ENCODE peak calls at places on chromosomes 6 and 20, in five cellular contexts. E is SK-N-SH, J is transverse colon, N is esophagus muscularis mucosa, I is sigmoid colon. U is an unnamed sample. For H3K27me3, the result is how much of the 10 kb centered on the place peaks cover.

GRCh38 chr6:136784910-136785746 is 7.1 kb downstream of the MAP3K5 start:
- DNase-seq in N (no peak), I (peak), J (peak), E (no peak), U (peak)

GRCh38 chr6:129281173-129281796 is 398.3 kb downstream of the LAMA2 start:
- DNase-seq in I (no peak), E (no peak), N (no peak), J (no peak), U (no peak)

GRCh38 chr6:79671605-79672266 is 40.6 kb downstream of the SH3BGRL2 start:
- DNase-seq in E (no peak), N (no peak), J (peak), I (peak), U (peak)

GRCh38 chr6:135202821-135203220 is 21.7 kb downstream of the MYB start:
- DNase-seq in J (no peak), I (no peak), E (no peak), N (no peak), U (no peak)

GRCh38 chr20:59351148-59352040 is 51.0 kb downstream of the EDN3 start:
- DNase-seq in J (peak), N (no peak), I (no peak), E (no peak), U (no peak)

GRCh38 chr20:50788868-50789125 is 6.1 kb upstream of the BCAS4 start:
- DNase-seq in I (peak), J (no peak), E (no peak), N (no peak), U (no peak)

GRCh38 chr6:81003156-81003555 is 749.3 kb downstream of the TENT5A start:
- DNase-seq in I (no peak), J (no peak), N (no peak), E (no peak), U (no peak)

GRCh38 chr20:2398453-2398852 is 17.8 kb downstream of the TGM6 start:
- DNase-seq in J (no peak), I (no peak), N (no peak), E (no peak), U (no peak)

GRCh38 chr6:116948535-116949304 is 71.7 kb downstream of the RFX6 start:
- DNase-seq in E (no peak), J (no peak), N (no peak), I (no peak), U (no peak)

GRCh38 chr6:119791746-119792145 is 442.2 kb upstream of the MAN1A1 start:
- DNase-seq in E (no peak), J (no peak), N (no peak), I (no peak), U (no peak)

GRCh38 chr6:170485159-170485558 is 67.9 kb downstream of the PSMB1 start:
- DNase-seq in E (no peak), N (no peak), J (no peak), I (no peak), U (no peak)

GRCh38 chr20:40494238-40494637 is 194.8 kb downstream of the MAFB start:
- DNase-seq in E (no peak), J (peak), I (peak), N (no peak), U (peak)

GRCh38 chr6:127539292-127539691 is 20.2 kb upstream of the MTCL3 start:
- DNase-seq in E (peak), I (no peak), J (no peak), N (no peak), U (no peak)

GRCh38 chr20:61874421-61875068 is 191.1 kb downstream of the TAF4 start:
- DNase-seq in N (no peak), J (no peak), I (no peak), E (no peak), U (no peak)

GRCh38 chr20:59573837-59574236 is 30.5 kb upstream of the PHACTR3 start:
- DNase-seq in I (no peak), J (no peak), E (peak), N (no peak), U (no peak)

GRCh38 chr20:49460916-49461315 is 21.6 kb downstream of the KCNB1 start:
- DNase-seq in J (no peak), E (no peak), N (no peak), I (no peak), U (no peak)

GRCh38 chr6:167996424-167997199 is 859 bp upstream of the KIF25 start:
- DNase-seq in E (peak), I (no peak), J (no peak), N (peak), U (no peak)

GRCh38 chr6:153013438-153013837 is 10.9 kb upstream of the MTRF1L start:
- DNase-seq in I (no peak), N (no peak), E (no peak), J (no peak), U (no peak)

GRCh38 chr6:118896339-118897136 is 2.6 kb downstream of the ASF1A start:
- DNase-seq in J (no peak), I (no peak), E (peak), N (no peak), U (no peak)

GRCh38 chr6:31559958-31560696 is 12.0 kb upstream of the LTA start:
- DNase-seq in I (peak), N (no peak), E (no peak), J (peak), U (no peak)

GRCh38 chr20:35619196-35620095 is 3.8 kb downstream of the SPAG4 start:
- DNase-seq in E (peak), N (peak), J (peak), I (peak), U (peak)
- H3K27me3 ChIP-seq in E (under half), N (under half), J (under half), I (under half), U (under half)

DNA sequence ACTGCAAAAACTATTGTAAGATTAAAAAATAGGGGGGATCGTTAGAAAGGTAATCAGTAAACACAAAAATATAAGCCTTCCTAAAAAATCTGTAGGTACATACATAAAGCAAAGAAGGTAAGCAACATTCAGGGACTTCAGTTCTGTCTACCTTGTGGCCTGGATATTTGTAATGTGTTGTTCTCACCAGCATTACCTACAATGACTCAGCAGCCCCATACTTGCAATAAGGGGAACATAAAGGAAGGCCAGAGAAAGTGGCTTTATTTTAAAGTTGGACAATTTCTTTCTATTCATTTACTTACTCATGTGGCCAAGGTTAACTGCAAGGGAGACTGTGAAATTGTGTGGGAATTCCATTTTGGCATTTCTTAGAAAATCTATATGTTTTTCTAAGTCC is 277.2 kb upstream of the PREP start:
- DNase-seq in N (no peak), I (no peak), E (no peak), J (no peak), U (no peak)
- H3K27ac ChIP-seq in N (no peak), I (no peak), E (no peak), J (no peak), U (no peak)

GRCh38 chr6:42761287-42762067 is 15.6 kb upstream of the TBCC start:
- DNase-seq in E (no peak), N (no peak), I (no peak), J (no peak), U (no peak)
- TF ChIP-seq EP300 in E (no peak), N (no peak), I (no peak), J (no peak), U (no peak)

DNA sequence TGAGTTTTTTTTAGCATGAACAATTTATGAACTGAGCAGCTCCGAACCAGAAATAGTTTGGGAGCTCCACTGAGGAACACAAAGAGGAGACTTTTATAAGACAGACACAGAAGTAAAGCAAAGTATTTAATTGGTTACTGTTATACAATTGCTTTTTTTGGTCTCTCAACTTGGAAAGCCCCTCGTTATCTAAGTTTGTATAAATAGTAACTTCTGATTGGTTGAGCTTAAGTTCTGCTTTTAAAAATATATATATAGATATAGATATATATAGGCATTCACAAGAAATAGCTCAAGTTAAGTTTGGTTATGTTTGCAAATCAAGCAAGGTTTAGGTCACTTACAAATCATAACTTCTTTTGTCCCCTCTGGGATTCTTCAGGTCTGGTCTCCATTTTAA is 20.2 kb upstream of the NCR2 start:
- DNase-seq in J (no peak), E (no peak), N (no peak), I (no peak), U (no peak)
- H3K27me3 ChIP-seq in J (half or more), E (under half), N (half or more), I (under half), U (half or more)

DNA sequence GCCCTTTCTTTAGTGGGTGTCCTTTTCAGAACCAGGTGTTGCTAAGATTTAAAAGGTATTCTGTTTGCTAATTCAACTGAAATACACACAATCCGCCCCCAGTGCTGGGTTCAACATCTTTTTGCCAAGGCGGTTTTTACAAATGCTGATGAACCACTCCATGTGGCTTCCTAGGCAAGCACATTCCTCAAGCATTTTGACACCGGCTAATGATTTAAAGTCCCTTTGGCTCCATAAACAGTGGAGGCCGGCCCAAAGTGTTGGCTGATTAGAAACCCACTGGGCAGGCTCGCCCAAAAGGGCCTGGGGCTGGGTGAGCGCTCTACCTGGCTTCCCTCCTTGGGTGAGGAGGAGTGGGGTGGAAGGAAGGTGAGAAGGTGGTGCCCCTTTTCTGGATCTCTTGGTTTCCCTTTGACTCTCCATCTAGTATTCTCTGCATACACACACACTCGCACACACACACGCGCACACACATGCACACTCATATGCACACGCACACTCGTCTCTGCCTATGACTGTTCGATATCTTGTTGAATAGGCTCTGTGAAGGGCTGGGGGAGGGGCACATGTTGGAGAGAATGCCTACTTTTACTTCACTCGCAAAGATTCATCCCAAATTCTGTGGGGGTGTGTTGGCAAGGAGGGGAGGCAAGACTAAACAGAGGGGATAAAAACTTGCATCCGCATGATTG is 66.7 kb upstream of the ARMC2 start:
- DNase-seq in I (no peak), J (no peak), N (peak), E (no peak), U (no peak)
- H3K27ac ChIP-seq in I (peak), J (peak), N (peak), E (peak), U (peak)

DNA sequence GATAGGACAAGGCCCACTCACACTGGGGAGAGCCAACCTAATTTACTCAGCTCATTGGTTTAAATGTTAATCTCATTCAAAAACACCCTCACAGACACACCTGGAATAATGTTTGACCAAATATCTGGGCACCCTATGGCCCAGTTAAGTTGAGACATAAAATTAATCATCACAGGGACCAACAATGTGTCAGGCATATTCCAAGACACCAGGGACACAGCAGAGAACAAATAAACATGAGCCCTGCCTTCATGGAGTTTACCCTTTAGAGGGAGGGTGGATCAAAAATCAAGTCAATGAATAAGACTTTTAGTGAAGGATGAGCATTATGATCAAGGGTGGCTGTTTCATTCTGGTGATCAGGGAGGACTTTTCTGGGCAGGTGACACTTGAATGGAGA is 98.7 kb upstream of the CHD6 start:
- DNase-seq in N (no peak), J (no peak), E (no peak), I (no peak), U (no peak)
- TF ChIP-seq EP300 in N (no peak), J (no peak), E (no peak), I (no peak), U (no peak)

GRCh38 chr20:64245746-64246595 is 9.6 kb upstream of the PCMTD2 start:
- DNase-seq in J (no peak), N (no peak), E (peak), I (no peak), U (peak)

GRCh38 chr20:64247312-64247627 is 8.3 kb upstream of the PCMTD2 start:
- DNase-seq in N (no peak), E (no peak), I (no peak), J (no peak), U (peak)

GRCh38 chr20:64246616-64247311 is 8.8 kb upstream of the PCMTD2 start:
- DNase-seq in E (peak), I (no peak), J (no peak), N (no peak), U (peak)

GRCh38 chr20:64250027-64250426 is 5.5 kb upstream of the PCMTD2 start:
- DNase-seq in N (no peak), J (no peak), E (no peak), I (no peak), U (no peak)

GRCh38 chr20:64247970-64248841 is 7.3 kb upstream of the PCMTD2 start:
- DNase-seq in J (no peak), I (no peak), E (no peak), N (no peak), U (peak)
- H3K27me3 ChIP-seq in J (under half), I (under half), E (under half), N (half or more), U (half or more)

GRCh38 chr6:106255306-106255705 is 70.3 kb downstream of the ATG5 start:
- DNase-seq in J (no peak), E (no peak), I (no peak), N (no peak), U (no peak)

GRCh38 chr6:106258726-106259125 is 66.8 kb downstream of the ATG5 start:
- DNase-seq in I (no peak), N (no peak), J (no peak), E (no peak), U (no peak)

GRCh38 chr6:106254636-106255035 is 70.9 kb downstream of the ATG5 start:
- DNase-seq in J (no peak), E (no peak), N (no peak), I (no peak), U (no peak)

GRCh38 chr6:106256201-106256968 is 69.2 kb downstream of the ATG5 start:
- DNase-seq in E (peak), I (no peak), J (no peak), N (no peak), U (no peak)

GRCh38 chr6:106257195-106257594 is 68.4 kb downstream of the ATG5 start:
- DNase-seq in J (no peak), E (no peak), N (no peak), I (no peak), U (no peak)
- H3K27ac ChIP-seq in J (no peak), E (peak), N (no peak), I (no peak), U (no peak)

GRCh38 chr6:1554241-1554880 is 55.4 kb upstream of the FOXC1 start:
- DNase-seq in J (no peak), N (no peak), I (no peak), E (no peak), U (no peak)

GRCh38 chr6:1551236-1551635 is 58.5 kb upstream of the FOXC1 start:
- DNase-seq in E (no peak), N (no peak), J (no peak), I (no peak), U (no peak)

GRCh38 chr6:1553562-1554088 is 56.1 kb upstream of the FOXC1 start:
- DNase-seq in I (no peak), J (no peak), N (no peak), E (no peak), U (no peak)

GRCh38 chr6:1554881-1555569 is 54.7 kb upstream of the FOXC1 start:
- DNase-seq in J (peak), I (peak), E (peak), N (no peak), U (peak)

DNA sequence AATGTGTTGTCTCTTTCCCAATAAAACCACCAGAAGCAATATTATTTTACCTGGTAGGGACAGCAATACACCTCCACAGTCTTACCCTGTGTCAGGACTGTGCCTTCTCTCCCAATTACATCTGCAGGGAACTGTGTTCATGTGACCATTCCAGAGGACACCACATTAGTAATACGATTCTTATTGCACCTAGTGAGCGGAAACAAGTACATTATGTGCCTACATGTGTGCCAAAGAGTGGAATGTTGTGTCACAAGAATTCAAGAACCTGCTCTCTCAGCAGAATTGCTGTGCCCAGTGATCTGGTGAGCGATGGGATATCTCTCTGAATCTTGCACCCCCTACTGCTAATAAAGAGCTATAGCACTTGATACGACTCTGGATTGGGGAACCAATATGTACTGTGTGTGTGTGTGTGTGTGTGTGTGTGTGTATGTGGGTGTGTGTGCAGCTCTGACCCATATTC is 57.4 kb upstream of the FOXC1 start:
- DNase-seq in N (no peak), I (no peak), E (no peak), J (no peak), U (no peak)
- TF ChIP-seq EP300 in N (no peak), I (no peak), E (no peak), J (no peak), U (no peak)